ENCODE peak calls at places on chromosomes 4 and X, in five cellular contexts. One of them, this sample, is unnamed.

GRCh38 chrX:123036401-123036800 is 147.7 kb upstream of the GRIA3 start:
- DNase-seq in H1: no peak
- DNase-seq in SK-N-SH: no peak
- DNase-seq in GM12878: no peak
- DNase-seq in HCT116: no peak
- DNase-seq in this sample: no peak

GRCh38 chr4:2083826-2084160 is 24.7 kb downstream of the NAT8L start:
- DNase-seq in HCT116: no peak
- DNase-seq in SK-N-SH: no peak
- DNase-seq in GM12878: no peak
- DNase-seq in H1: no peak
- DNase-seq in this sample: no peak

GRCh38 chr4:161320377-161320776 is 843.4 kb downstream of the FSTL5 start:
- DNase-seq in SK-N-SH: peak; percentile 2
- DNase-seq in HCT116: peak; percentile 56
- DNase-seq in GM12878: no peak
- DNase-seq in H1: peak; percentile 9
- DNase-seq in this sample: peak; percentile 2

GRCh38 chr4:142474398-142475087 is 371.6 kb downstream of the INPP4B start:
- DNase-seq in HCT116: peak; percentile 53
- DNase-seq in GM12878: no peak
- DNase-seq in H1: no peak
- DNase-seq in SK-N-SH: no peak
- DNase-seq in this sample: peak; percentile 91

GRCh38 chrX:85828771-85829170 is 218.6 kb downstream of the CHM start:
- DNase-seq in H1: no peak
- DNase-seq in GM12878: no peak
- DNase-seq in HCT116: no peak
- DNase-seq in SK-N-SH: no peak
- DNase-seq in this sample: no peak

GRCh38 chrX:76538860-76539259 is 111.3 kb downstream of the MAGEE1 start:
- DNase-seq in HCT116: no peak
- DNase-seq in SK-N-SH: no peak
- DNase-seq in H1: no peak
- DNase-seq in GM12878: no peak
- DNase-seq in this sample: no peak

GRCh38 chr4:1874207-1874606 is 3.0 kb downstream of the NSD2 start:
- DNase-seq in GM12878: no peak
- DNase-seq in SK-N-SH: no peak
- DNase-seq in HCT116: no peak
- DNase-seq in H1: no peak
- DNase-seq in this sample: no peak

GRCh38 chr4:113467581-113467980 is 294.0 kb downstream of the CAMK2D start:
- DNase-seq in GM12878: no peak
- DNase-seq in HCT116: no peak
- DNase-seq in SK-N-SH: no peak
- DNase-seq in H1: no peak
- DNase-seq in this sample: no peak

GRCh38 chr4:4866124-4866832 is 6.8 kb downstream of the MSX1 start:
- DNase-seq in H1: no peak
- DNase-seq in GM12878: no peak
- DNase-seq in SK-N-SH: peak; percentile 79
- DNase-seq in HCT116: no peak
- DNase-seq in this sample: no peak

GRCh38 chrX:118864063-118864630 is 40.5 kb downstream of the ZCCHC12 start:
- DNase-seq in HCT116: no peak
- DNase-seq in GM12878: no peak
- DNase-seq in SK-N-SH: no peak
- DNase-seq in H1: no peak
- DNase-seq in this sample: no peak

GRCh38 chrX:133523094-133523493 is 107.8 kb upstream of the GPC4 start:
- DNase-seq in HCT116: no peak
- DNase-seq in SK-N-SH: no peak
- DNase-seq in GM12878: no peak
- DNase-seq in H1: no peak
- DNase-seq in this sample: no peak

GRCh38 chr4:146945556-146946374 is at the start of gene TTC29:
- DNase-seq in H1: peak; percentile 89
- DNase-seq in GM12878: peak; percentile 8
- DNase-seq in HCT116: peak; percentile 28
- DNase-seq in SK-N-SH: peak; percentile 92
- DNase-seq in this sample: no peak

GRCh38 chr4:2963185-2964076 is at the start of the genes GRK4 and NOP14:
- DNase-seq in SK-N-SH: peak; percentile 97
- DNase-seq in H1: peak; percentile 96
- DNase-seq in GM12878: peak; percentile 92
- DNase-seq in HCT116: peak; percentile 93
- DNase-seq in this sample: peak; percentile 98

DNA sequence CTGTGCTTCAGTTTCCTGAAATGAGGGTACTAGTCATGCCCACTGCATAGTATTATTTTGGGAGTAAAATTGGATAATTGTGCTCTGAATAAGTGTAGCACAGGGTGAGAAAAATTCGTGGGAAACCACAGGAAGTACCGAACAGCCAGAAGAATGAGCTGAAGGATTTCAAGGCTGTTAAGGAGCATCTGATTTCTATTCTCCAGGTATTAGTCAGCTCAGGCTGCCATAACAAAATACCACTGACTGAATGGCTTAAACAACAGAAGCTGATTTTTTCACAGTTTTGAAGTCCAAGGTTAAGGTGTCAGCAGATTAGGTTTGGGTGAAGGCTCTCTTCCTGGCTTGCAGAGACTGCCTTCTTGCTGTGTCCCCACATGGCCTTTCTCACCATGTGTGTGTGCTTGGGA is 41.9 kb downstream of the WWC2 start:
- DNase-seq in HCT116: no peak
- DNase-seq in H1: no peak
- DNase-seq in GM12878: no peak
- DNase-seq in SK-N-SH: no peak
- DNase-seq in this sample: no peak
- TF ChIP-seq JUND in HCT116: no peak
- TF ChIP-seq JUND in H1: no peak
- TF ChIP-seq JUND in GM12878: no peak
- TF ChIP-seq JUND in SK-N-SH: no peak
- TF ChIP-seq JUND in this sample: no peak

GRCh38 chrX:47196098-47196497 is 2.5 kb downstream of the UBA1 start:
- DNase-seq in SK-N-SH: no peak
- DNase-seq in H1: no peak
- DNase-seq in GM12878: no peak
- DNase-seq in HCT116: no peak
- DNase-seq in this sample: no peak

GRCh38 chrX:47197526-47197925 is 3.9 kb downstream of the UBA1 start:
- DNase-seq in HCT116: no peak
- DNase-seq in SK-N-SH: no peak
- DNase-seq in H1: no peak
- DNase-seq in GM12878: no peak
- DNase-seq in this sample: no peak

GRCh38 chrX:47199286-47199685 is 5.7 kb downstream of the UBA1 start:
- DNase-seq in GM12878: no peak
- DNase-seq in H1: no peak
- DNase-seq in SK-N-SH: no peak
- DNase-seq in HCT116: no peak
- DNase-seq in this sample: no peak

GRCh38 chrX:47198687-47199080 is 5.1 kb downstream of the UBA1 start:
- DNase-seq in GM12878: no peak
- DNase-seq in H1: no peak
- DNase-seq in SK-N-SH: no peak
- DNase-seq in HCT116: no peak
- DNase-seq in this sample: no peak

GRCh38 chrX:47198026-47198686 is 4.5 kb downstream of the UBA1 start:
- DNase-seq in GM12878: no peak
- DNase-seq in H1: no peak
- DNase-seq in SK-N-SH: no peak
- DNase-seq in HCT116: no peak
- DNase-seq in this sample: no peak
- TF ChIP-seq JUND in GM12878: no peak
- TF ChIP-seq JUND in H1: no peak
- TF ChIP-seq JUND in SK-N-SH: no peak
- TF ChIP-seq JUND in HCT116: no peak
- TF ChIP-seq JUND in this sample: no peak

DNA sequence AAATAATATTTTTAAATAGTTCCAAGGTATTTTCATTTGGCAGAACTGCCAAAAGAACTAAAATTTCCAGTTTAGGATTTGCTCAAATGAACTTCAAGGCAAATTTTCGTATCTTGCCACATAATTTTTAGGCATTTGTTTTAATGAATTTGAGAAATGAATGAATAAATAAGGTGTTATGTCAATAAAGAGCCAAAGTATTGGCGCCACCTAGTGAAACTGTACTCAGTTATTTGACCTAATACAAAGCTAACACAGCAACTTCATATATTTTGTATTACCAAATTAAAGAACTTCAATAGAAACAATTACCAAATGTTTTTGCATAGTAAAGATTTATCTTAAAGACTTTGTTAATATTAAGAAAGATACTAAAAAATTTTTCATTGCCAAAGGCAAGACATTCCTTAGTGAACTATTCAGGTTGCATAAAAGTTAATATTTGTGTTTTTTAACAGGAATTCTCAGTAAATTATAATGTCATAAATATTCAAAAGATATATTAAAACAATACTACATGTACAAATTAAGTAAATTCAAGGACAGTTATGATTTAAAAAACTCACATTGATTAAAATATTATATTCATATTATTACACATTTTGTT is 50.3 kb downstream of the STPG2 start:
- DNase-seq in HCT116: peak; percentile 27
- DNase-seq in GM12878: no peak
- DNase-seq in SK-N-SH: no peak
- DNase-seq in H1: no peak
- DNase-seq in this sample: peak; percentile 41
- TF ChIP-seq JUND in HCT116: no peak
- TF ChIP-seq JUND in GM12878: no peak
- TF ChIP-seq JUND in SK-N-SH: no peak
- TF ChIP-seq JUND in H1: no peak
- TF ChIP-seq JUND in this sample: no peak

GRCh38 chrX:39152106-39152649 is 350.9 kb downstream of the MID1IP1 start:
- DNase-seq in GM12878: no peak
- DNase-seq in H1: no peak
- DNase-seq in SK-N-SH: peak; percentile 65
- DNase-seq in HCT116: no peak
- DNase-seq in this sample: peak; percentile 32
- TF ChIP-seq JUND in GM12878: no peak
- TF ChIP-seq JUND in H1: no peak
- TF ChIP-seq JUND in SK-N-SH: no peak
- TF ChIP-seq JUND in HCT116: no peak
- TF ChIP-seq JUND in this sample: no peak

GRCh38 chr4:16055454-16055853 is 28.4 kb downstream of the PROM1 start:
- DNase-seq in SK-N-SH: no peak
- DNase-seq in HCT116: no peak
- DNase-seq in GM12878: no peak
- DNase-seq in H1: no peak
- DNase-seq in this sample: no peak
- TF ChIP-seq JUND in SK-N-SH: no peak
- TF ChIP-seq JUND in HCT116: no peak
- TF ChIP-seq JUND in GM12878: no peak
- TF ChIP-seq JUND in H1: no peak
- TF ChIP-seq JUND in this sample: no peak

GRCh38 chr4:40330536-40330935 is 4.6 kb upstream of the CHRNA9 start:
- DNase-seq in HCT116: no peak
- DNase-seq in GM12878: no peak
- DNase-seq in SK-N-SH: no peak
- DNase-seq in H1: no peak
- DNase-seq in this sample: no peak

GRCh38 chr4:40329805-40330204 is 5.3 kb upstream of the CHRNA9 start:
- DNase-seq in HCT116: no peak
- DNase-seq in GM12878: no peak
- DNase-seq in H1: no peak
- DNase-seq in SK-N-SH: no peak
- DNase-seq in this sample: no peak

GRCh38 chr4:40331937-40332336 is 3.2 kb upstream of the CHRNA9 start:
- DNase-seq in GM12878: no peak
- DNase-seq in HCT116: no peak
- DNase-seq in H1: no peak
- DNase-seq in SK-N-SH: no peak
- DNase-seq in this sample: no peak

GRCh38 chr4:40333921-40334352 is 1.2 kb upstream of the CHRNA9 start:
- DNase-seq in HCT116: peak; percentile 69
- DNase-seq in SK-N-SH: peak; percentile 72
- DNase-seq in H1: no peak
- DNase-seq in GM12878: no peak
- DNase-seq in this sample: no peak

GRCh38 chr4:40331092-40331824 is 3.9 kb upstream of the CHRNA9 start:
- DNase-seq in H1: no peak
- DNase-seq in SK-N-SH: no peak
- DNase-seq in HCT116: no peak
- DNase-seq in GM12878: no peak
- DNase-seq in this sample: no peak
- TF ChIP-seq JUND in H1: no peak
- TF ChIP-seq JUND in SK-N-SH: no peak
- TF ChIP-seq JUND in HCT116: no peak
- TF ChIP-seq JUND in GM12878: no peak
- TF ChIP-seq JUND in this sample: no peak